ENCODE peak calls at places on chromosomes 16 and 17, in seven cellular contexts. B is activated CD4-positive, alpha-beta T cell treated with anti-CD3 and anti-CD28 coated beads, Interleukin-2, amount 50 U/mL, for 4 hours; W is cardiac muscle cell; J is foreskin keratinocyte; P is kidney glomerular epithelial cell; U is ELF-1; H is AG04450. O is an unnamed sample.

GRCh38 chr16:51147776-51148673 is 3.0 kb downstream of the SALL1 start:
- DNase-seq in H (no peak), B (no peak), J (no peak), P (no peak), U (no peak), W (no peak), O (no peak)

GRCh38 chr16:27784351-27785306 is 234.7 kb downstream of the KATNIP start:
- DNase-seq in J (no peak), H (no peak), W (peak), B (no peak), P (no peak), U (no peak), O (no peak)

GRCh38 chr16:873243-873661 is 72.7 kb upstream of the GNG13 start:
- DNase-seq in B (no peak), U (no peak), W (no peak), P (no peak), H (no peak), J (no peak), O (no peak)

GRCh38 chr16:47424846-47425245 is 36.0 kb downstream of the ITFG1 start:
- DNase-seq in W (no peak), P (no peak), U (peak), H (no peak), B (no peak), J (no peak), O (no peak)

GRCh38 chr17:51435641-51436091 is 175.3 kb downstream of the UTP18 start:
- DNase-seq in B (peak), W (peak), H (no peak), J (peak), P (no peak), U (peak), O (no peak)

GRCh38 chr17:36036240-36036639 is 18.5 kb upstream of the CCL23 start:
- DNase-seq in U (no peak), P (peak), W (no peak), H (no peak), B (no peak), J (no peak), O (no peak)

GRCh38 chr16:56636616-56637413 is 1.7 kb upstream of the MT1A start:
- DNase-seq in H (no peak), U (no peak), B (no peak), J (no peak), P (no peak), W (no peak), O (no peak)

GRCh38 chr16:2686912-2687507 is 4.7 kb downstream of the KCTD5 start:
- DNase-seq in J (no peak), W (no peak), H (no peak), P (no peak), U (no peak), B (no peak), O (no peak)

GRCh38 chr16:10180771-10181163 is 1.5 kb downstream of the GRIN2A start:
- DNase-seq in B (no peak), J (no peak), U (peak), W (peak), P (no peak), H (no peak), O (no peak)

GRCh38 chr17:76405967-76406647 is 21.7 kb downstream of the SPHK1 start:
- DNase-seq in U (no peak), H (no peak), W (peak), P (no peak), B (no peak), J (no peak), O (no peak)

GRCh38 chr17:4393806-4394205 is 27.3 kb upstream of the UBE2G1 start:
- DNase-seq in U (peak), J (peak), W (no peak), P (no peak), H (no peak), B (no peak), O (no peak)

GRCh38 chr16:72728516-72728915 is 319.4 kb downstream of the ZFHX3 start:
- DNase-seq in U (no peak), H (no peak), W (no peak), P (no peak), J (no peak), B (no peak), O (no peak)

GRCh38 chr16:67451061-67451703 is 20.3 kb downstream of the HSD11B2 start:
- DNase-seq in B (no peak), J (no peak), P (no peak), H (no peak), U (no peak), W (no peak), O (no peak)

GRCh38 chr17:79619196-79619595 is 8.3 kb upstream of the RBFOX3 start:
- DNase-seq in W (no peak), B (no peak), U (no peak), H (no peak), J (no peak), P (no peak), O (no peak)

GRCh38 chr16:85448557-85449194 is 164.4 kb upstream of the GSE1 start:
- DNase-seq in W (no peak), H (no peak), U (peak), B (peak), P (no peak), J (no peak), O (no peak)

GRCh38 chr16:69179255-69180010 is 7.5 kb upstream of the SNTB2 start:
- DNase-seq in B (no peak), P (peak), W (peak), U (no peak), H (peak), J (peak), O (no peak)

GRCh38 chr17:27578718-27579085 is 52.3 kb upstream of the LGALS9 start:
- DNase-seq in W (no peak), J (no peak), P (no peak), B (no peak), H (no peak), U (no peak), O (no peak)

GRCh38 chr17:52762147-52762793 is 603.8 kb upstream of the CA10 start:
- DNase-seq in P (no peak), U (peak), H (no peak), J (no peak), W (no peak), B (no peak), O (no peak)

GRCh38 chr16:65314246-65315003 is 192.6 kb upstream of the CDH11 start:
- DNase-seq in P (peak), J (no peak), U (no peak), W (no peak), H (no peak), B (no peak), O (no peak)

GRCh38 chr16:84913315-84913714 is 93.5 kb downstream of the CRISPLD2 start:
- DNase-seq in P (no peak), J (no peak), B (no peak), H (no peak), W (no peak), U (no peak), O (no peak)

GRCh38 chr17:16250635-16251034 is 33.6 kb downstream of the PIGL start:
- DNase-seq in U (no peak), H (no peak), W (no peak), P (no peak), J (no peak), B (no peak), O (no peak)

GRCh38 chr16:50821586-50821985 is 79.7 kb downstream of the CYLD start:
- DNase-seq in B (no peak), P (no peak), H (no peak), J (no peak), W (no peak), U (no peak), O (no peak)

GRCh38 chr16:67551972-67552371 is 10.4 kb upstream of the CTCF start:
- DNase-seq in W (no peak), U (no peak), P (no peak), H (no peak), B (no peak), J (no peak), O (no peak)

GRCh38 chr17:3730881-3731429 is 7.3 kb downstream of the HASPIN start:
- DNase-seq in H (no peak), U (peak), P (peak), J (no peak), B (no peak), W (no peak), O (no peak)

GRCh38 chr16:54050281-54051210 is 236.0 kb downstream of the IRX3 start:
- DNase-seq in P (no peak), W (no peak), J (no peak), B (no peak), U (peak), H (no peak), O (no peak)

GRCh38 chr16:17784073-17784472 is 313.3 kb upstream of the XYLT1 start:
- DNase-seq in P (no peak), W (peak), U (peak), H (no peak), B (no peak), J (peak), O (no peak)

GRCh38 chr17:64032081-64032480 is 11.6 kb upstream of the ICAM2 start:
- DNase-seq in U (peak), W (no peak), P (peak), J (peak), H (no peak), B (no peak), O (no peak)

GRCh38 chr16:82672676-82673075 is 45.9 kb downstream of the CDH13 start:
- DNase-seq in W (no peak), P (no peak), B (no peak), J (peak), U (no peak), H (no peak), O (no peak)

GRCh38 chr17:79114455-79115301 is 40.1 kb downstream of the ENGASE start:
- DNase-seq in W (peak), J (peak), B (no peak), U (peak), H (no peak), P (no peak), O (no peak)

GRCh38 chr17:33044771-33045170 is 53.1 kb downstream of the SPACA3 start:
- DNase-seq in P (no peak), H (no peak), J (no peak), B (no peak), W (no peak), U (no peak), O (no peak)

GRCh38 chr16:85984211-85984880 is 85.4 kb downstream of the IRF8 start:
- DNase-seq in W (no peak), H (no peak), U (no peak), J (no peak), P (no peak), B (no peak), O (no peak)

GRCh38 chr17:62902573-62903229 is 63.3 kb upstream of the TANC2 start:
- DNase-seq in P (no peak), U (no peak), J (no peak), W (peak), B (no peak), H (no peak), O (no peak)

GRCh38 chr17:55377885-55378284 is 43.8 kb downstream of the MMD start:
- DNase-seq in W (no peak), B (no peak), J (no peak), H (no peak), U (no peak), P (no peak), O (no peak)

GRCh38 chr17:3754066-3754457 is 30.4 kb downstream of the HASPIN start:
- DNase-seq in P (no peak), W (no peak), H (no peak), U (no peak), J (no peak), B (no peak), O (no peak)

GRCh38 chr16:69880640-69881133 is 70.4 kb upstream of the CLEC18A start:
- DNase-seq in P (no peak), B (no peak), W (no peak), J (peak), U (no peak), H (no peak), O (no peak)

GRCh38 chr17:81518113-81518784 is 5.7 kb upstream of the ACTG1 start:
- DNase-seq in P (no peak), B (no peak), W (peak), J (no peak), H (no peak), U (peak), O (no peak)

GRCh38 chr16:71883849-71884638 is at the start of gene ZNF821:
- DNase-seq in H (no peak), W (peak), P (peak), J (peak), U (peak), B (peak), O (no peak)

GRCh38 chr16:58500329-58501241 is 642 bp downstream of the NDRG4 start:
- DNase-seq in H (no peak), P (no peak), W (peak), B (peak), U (peak), J (no peak), O (no peak)

GRCh38 chr17:32927724-32928526 is at the start of gene TMEM98:
- DNase-seq in W (peak), B (no peak), U (peak), H (no peak), J (peak), P (no peak), O (no peak)